ENCODE peak calls at places on chromosome 6, in nine cellular contexts. S, Y, Q, G, C, K, X, J and L are unnamed samples.

GRCh38 chr6:10962673-10963072 is 75.8 kb downstream of the SYCP2L start:
- DNase-seq in S (peak; percentile 84), Y (no peak), Q (peak; percentile 73), G (no peak), C (no peak), K (peak; percentile 12), X (no peak), J (no peak), L (no peak)

GRCh38 chr6:74964871-74965441 is 240.9 kb downstream of the COL12A1 start:
- DNase-seq in S (no peak), Y (no peak), Q (peak; percentile 29), G (no peak), C (no peak), K (peak; percentile 7), X (no peak), J (no peak), L (no peak)

GRCh38 chr6:125057392-125058246 is 95.4 kb downstream of the RNF217 start:
- DNase-seq in S (no peak), Y (peak; percentile 31), Q (no peak), G (no peak), C (no peak), K (no peak), X (no peak), J (no peak), L (no peak)

GRCh38 chr6:46098678-46099077 is 31.1 kb upstream of the ENPP4 start:
- DNase-seq in S (no peak), Y (peak; percentile 45), Q (no peak), G (peak; percentile 36), C (peak; percentile 7), K (no peak), X (no peak), J (no peak), L (no peak)

GRCh38 chr6:118249680-118250079 is 298.4 kb upstream of the PLN start:
- DNase-seq in S (no peak), Y (no peak), Q (no peak), G (no peak), C (no peak), K (peak; percentile 95), X (no peak), J (no peak), L (no peak)

GRCh38 chr6:30754631-30755030 is 10.3 kb upstream of the IER3 start:
- DNase-seq in S (peak; percentile 88), Y (no peak), Q (no peak), G (no peak), C (no peak), K (no peak), X (no peak), J (no peak), L (no peak)

GRCh38 chr6:83429857-83430605 is 820 bp downstream of the ME1 start:
- DNase-seq in S (peak; percentile 57), Y (no peak), Q (no peak), G (no peak), C (no peak), K (peak; percentile 73), X (peak; percentile 6), J (no peak), L (no peak)

GRCh38 chr6:108837236-108837971 is 10.8 kb upstream of the ARMC2 start:
- DNase-seq in S (peak; percentile 27), Y (no peak), Q (no peak), G (no peak), C (no peak), K (no peak), X (no peak), J (no peak), L (no peak)

GRCh38 chr6:36169023-36170007 is 27.2 kb upstream of the BRPF3 start:
- DNase-seq in S (no peak), Y (no peak), Q (no peak), G (no peak), C (no peak), K (no peak), X (no peak), J (no peak), L (peak; percentile 63)

GRCh38 chr6:112618796-112619195 is 271.7 kb downstream of the RFPL4B start:
- DNase-seq in S (peak; percentile 12), Y (no peak), Q (no peak), G (no peak), C (no peak), K (peak; percentile 52), X (no peak), J (no peak), L (no peak)

GRCh38 chr6:170093276-170093657 is 197.6 kb downstream of the DLL1 start:
- DNase-seq in S (no peak), Y (no peak), Q (no peak), G (no peak), C (no peak), K (no peak), X (no peak), J (no peak), L (no peak)

GRCh38 chr6:7507600-7507999 is 33.9 kb upstream of the DSP start:
- DNase-seq in S (no peak), Y (no peak), Q (no peak), G (no peak), C (no peak), K (no peak), X (no peak), J (no peak), L (no peak)

GRCh38 chr6:16947461-16948159 is 154.2 kb upstream of the STMND1 start:
- DNase-seq in S (peak; percentile 99), Y (no peak), Q (peak; percentile 92), G (no peak), C (no peak), K (peak; percentile 98), X (peak; percentile 43), J (no peak), L (no peak)
- H3K4me3 ChIP-seq in S (no peak overlapping the region), Y (no peak overlapping the region), Q (no peak overlapping the region), G (no peak overlapping the region), C (no peak overlapping the region), K (peak overlapping the region; percentile 12), X (no peak overlapping the region), J (no peak overlapping the region), L (no peak overlapping the region)

DNA sequence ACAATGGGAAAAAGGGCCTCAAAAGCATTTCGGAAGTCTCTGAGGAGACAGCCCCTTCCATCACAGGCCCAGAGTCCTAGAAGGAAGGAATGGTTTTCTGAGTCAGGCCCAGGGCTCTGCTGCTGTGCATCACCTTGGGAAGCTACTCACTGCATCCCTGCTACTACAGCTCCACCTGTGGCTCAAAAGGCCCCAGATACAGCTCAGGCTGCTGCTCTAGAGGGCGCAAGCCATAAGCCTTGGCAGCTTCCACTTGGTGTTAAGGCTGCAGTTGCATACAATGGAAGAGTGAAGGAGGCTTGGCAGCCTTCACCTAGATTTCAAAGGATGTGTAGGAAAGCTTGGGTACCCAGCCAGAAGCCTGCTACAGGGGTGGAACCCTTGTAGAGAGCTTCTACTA is 54.8 kb downstream of the MEI4 start:
- DNase-seq in S (no peak), Y (no peak), Q (no peak), G (no peak), C (no peak), K (no peak), X (no peak), J (no peak), L (no peak)
- H3K9me3 ChIP-seq in S (no peaks in the 10 kb centered on the region), Y (no peaks in the 10 kb centered on the region), Q (peaks cover 6% of the 10 kb centered on the region), G (peaks cover 19% of the 10 kb centered on the region), C (no peaks in the 10 kb centered on the region), K (peaks cover 4% of the 10 kb centered on the region), X (peaks cover 4% of the 10 kb centered on the region), J (no peaks in the 10 kb centered on the region), L (no peaks in the 10 kb centered on the region)

GRCh38 chr6:3457710-3458605 is 1.1 kb upstream of the SLC22A23 start:
- DNase-seq in S (peak; percentile 41), Y (peak; percentile 53), Q (no peak), G (no peak), C (peak; percentile 7), K (peak; percentile 56), X (no peak), J (no peak), L (peak; percentile 28)
- H3K4me3 ChIP-seq in S (peak overlapping the region; percentile 26), Y (peak overlapping the region; percentile 64), Q (no peak overlapping the region), G (peak overlapping the region; percentile 80), C (peak overlapping the region; percentile 66), K (peak overlapping the region; percentile 67), X (peak overlapping the region; percentile 54), J (peak overlapping the region; percentile 95), L (peak overlapping the region; percentile 43)

GRCh38 chr6:88661136-88661535 is 302.3 kb downstream of the RNGTT start:
- DNase-seq in S (no peak), Y (no peak), Q (no peak), G (no peak), C (no peak), K (no peak), X (no peak), J (no peak), L (no peak)
- H3K9me3 ChIP-seq in S (no peaks in the 10 kb centered on the region), Y (no peaks in the 10 kb centered on the region), Q (peaks cover 10% of the 10 kb centered on the region), G (peaks cover 69% of the 10 kb centered on the region), C (peaks cover 16% of the 10 kb centered on the region), K (no peaks in the 10 kb centered on the region), X (peaks cover 15% of the 10 kb centered on the region), J (no peaks in the 10 kb centered on the region), L (peaks cover 17% of the 10 kb centered on the region)

DNA sequence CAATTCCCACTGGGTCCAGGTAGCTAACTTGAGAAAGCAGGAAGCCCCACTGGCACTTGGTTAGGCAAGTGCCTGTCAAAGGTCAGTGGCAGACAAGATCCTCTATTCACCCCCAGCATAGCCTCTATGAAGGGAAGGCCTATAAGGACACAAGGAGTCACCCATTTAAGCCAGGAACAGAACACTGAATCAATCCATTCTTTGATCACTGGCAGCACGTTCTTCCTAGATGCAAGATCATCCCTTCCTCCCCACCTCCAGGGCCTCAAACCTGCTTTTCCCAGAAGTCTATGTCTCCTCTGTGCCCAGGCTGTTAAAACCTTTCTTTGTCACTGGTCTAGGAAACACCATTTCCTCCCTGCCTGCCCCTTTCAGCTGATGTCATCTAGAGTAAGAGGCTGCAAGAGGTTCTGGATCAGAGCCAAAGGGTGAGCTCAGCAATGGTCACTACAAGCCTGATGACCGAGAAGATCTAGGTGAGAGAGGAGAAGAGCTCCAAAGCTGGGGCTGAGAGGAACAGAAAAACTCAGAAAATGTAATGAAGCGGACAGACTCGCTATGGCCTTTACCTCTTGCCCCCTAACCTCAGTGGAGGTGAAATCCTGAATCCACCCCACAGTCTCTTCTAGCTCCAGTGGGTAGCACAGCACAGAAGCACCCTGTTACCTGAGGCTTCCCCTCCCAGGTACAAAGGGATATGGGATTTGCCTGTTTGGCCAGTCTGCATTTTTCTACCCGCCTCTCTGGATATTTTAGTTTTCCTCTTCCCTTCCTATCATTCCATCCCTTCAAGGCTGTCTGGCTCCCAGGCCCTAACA is 1.8 kb downstream of the GTPBP2 start:
- DNase-seq in S (peak; percentile 94), Y (peak; percentile 79), Q (peak; percentile 96), G (peak; percentile 65), C (peak; percentile 90), K (peak; percentile 35), X (peak; percentile 85), J (peak; percentile 30), L (no peak)
- H3K4me3 ChIP-seq in S (peak overlapping the region; percentile 8), Y (no peak overlapping the region), Q (peak overlapping the region; percentile 49), G (peak overlapping the region; percentile 99), C (peak overlapping the region; percentile 79), K (peak overlapping the region; percentile 60), X (no peak overlapping the region), J (peak overlapping the region; percentile 96), L (no peak overlapping the region)

GRCh38 chr6:113968472-113968871 is 2.5 kb downstream of the HDAC2 start:
- DNase-seq in S (no peak), Y (no peak), Q (no peak), G (no peak), C (no peak), K (no peak), X (no peak), J (no peak), L (no peak)
- H3K9me3 ChIP-seq in S (no peaks in the 10 kb centered on the region), Y (no peaks in the 10 kb centered on the region), Q (no peaks in the 10 kb centered on the region), G (no peaks in the 10 kb centered on the region), C (no peaks in the 10 kb centered on the region), K (no peaks in the 10 kb centered on the region), X (no peaks in the 10 kb centered on the region), J (no peaks in the 10 kb centered on the region), L (no peaks in the 10 kb centered on the region)

GRCh38 chr6:6007311-6008113 is 787 bp upstream of the NRN1 start:
- DNase-seq in S (no peak), Y (no peak), Q (no peak), G (no peak), C (peak; percentile 38), K (peak; percentile 84), X (no peak), J (no peak), L (no peak)
- H3K4me3 ChIP-seq in S (no peak overlapping the region), Y (peak overlapping the region; percentile 16), Q (peak overlapping the region; percentile 13), G (peak overlapping the region; percentile 64), C (peak overlapping the region; percentile 66), K (peak overlapping the region; percentile 66), X (peak overlapping the region; percentile 45), J (peak overlapping the region; percentile 60), L (peak overlapping the region; percentile 70)